ENCODE peak calls at places on chromosome 10, in four cellular contexts. S is esophagus muscularis mucosa; M is AG09319; R is CD8-positive, alpha-beta T cell. P is an unnamed sample.

GRCh38 chr10:6177880-6178281 is 24.9 kb upstream of the PFKFB3 start:
- DNase-seq in M (no peak), R (no peak), S (no peak), P (no peak)

GRCh38 chr10:34305189-34305588 is 509.9 kb downstream of the PARD3 start:
- DNase-seq in M (no peak), S (no peak), R (no peak), P (no peak)

GRCh38 chr10:70148516-70148915 is 2.0 kb upstream of the TYSND1 start:
- DNase-seq in R (no peak), S (no peak), M (no peak), P (no peak)

GRCh38 chr10:43083764-43084163 is 6.9 kb downstream of the RET start:
- DNase-seq in S (no peak), R (no peak), M (no peak), P (no peak)

GRCh38 chr10:61835069-61835908 is 66.2 kb upstream of the ARID5B start:
- DNase-seq in S (no peak), R (no peak), M (peak; percentile 46), P (peak; percentile 75)

GRCh38 chr10:100890696-100891271 is 22.0 kb upstream of the SLF2 start:
- DNase-seq in R (no peak), S (peak; percentile 66), M (peak; percentile 83), P (peak; percentile 89)

GRCh38 chr10:3886191-3886590 is 101.2 kb upstream of the KLF6 start:
- DNase-seq in R (no peak), S (no peak), M (no peak), P (no peak)

GRCh38 chr10:28677889-28678686 is 767 bp downstream of the BAMBI start:
- DNase-seq in M (no peak), R (peak; percentile 16), S (no peak), P (no peak)

GRCh38 chr10:71237843-71238623 is 25.7 kb downstream of the UNC5B start:
- DNase-seq in R (no peak), S (no peak), M (no peak), P (no peak)

GRCh38 chr10:97081621-97082235 is 104.0 kb downstream of the SLIT1 start:
- DNase-seq in S (no peak), M (peak; percentile 15), R (peak; percentile 70), P (no peak)

GRCh38 chr10:99425204-99425603 is 5.2 kb downstream of the GOT1 start:
- DNase-seq in S (no peak), M (no peak), R (no peak), P (no peak)

GRCh38 chr10:82245157-82245556 is 370.2 kb downstream of the NRG3 start:
- DNase-seq in R (no peak), M (no peak), S (no peak), P (no peak)

GRCh38 chr10:43892062-43892765 is 243.5 kb upstream of the ZNF32 start:
- DNase-seq in R (no peak), S (peak; percentile 90), M (no peak), P (no peak)

DNA sequence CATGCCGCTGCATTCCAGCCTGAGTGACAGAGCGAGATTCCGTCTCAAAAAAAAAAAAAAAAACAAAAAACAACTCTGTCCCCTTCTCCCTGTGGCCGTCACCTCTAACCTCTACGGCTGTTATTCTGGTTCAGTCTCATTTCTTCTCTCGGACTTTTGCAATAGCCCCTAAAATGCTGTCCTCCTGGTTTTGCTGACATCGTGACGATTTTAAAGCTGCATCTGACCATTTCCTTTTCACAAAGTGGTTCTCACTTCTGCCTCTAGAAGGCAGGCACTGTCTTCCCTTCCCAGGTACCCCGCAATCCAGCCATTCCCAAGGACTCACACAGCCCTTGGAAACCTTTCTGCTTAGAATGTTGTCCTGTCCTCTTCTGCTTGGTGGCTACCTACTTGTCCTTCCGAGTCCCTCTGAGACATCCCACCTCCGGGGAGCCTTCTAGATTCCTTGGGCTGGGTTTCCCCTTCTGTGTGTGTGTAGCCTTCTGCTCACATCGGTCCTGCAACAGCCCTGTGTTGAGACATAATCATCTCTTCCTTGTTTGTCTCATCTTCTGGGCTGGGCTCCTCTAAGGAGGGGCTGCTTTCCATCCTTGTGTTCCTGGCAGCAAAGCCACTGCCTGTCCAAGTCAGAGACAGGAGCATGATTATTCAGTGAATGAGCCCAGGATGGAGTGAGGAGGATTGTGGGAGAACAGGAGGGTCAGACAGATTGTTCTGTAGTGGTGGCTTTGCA is 83.1 kb downstream of the GRK5 start:
- DNase-seq in M (no peak), R (no peak), S (no peak), P (no peak)
- TF ChIP-seq CTCF in M (no peak), R (no peak), S (no peak), P (peak; percentile 36)

GRCh38 chr10:72953687-72954086 is 919 bp downstream of the PLA2G12B start:
- DNase-seq in S (no peak), R (no peak), M (no peak), P (no peak)
- TF ChIP-seq CTCF in S (no peak), R (no peak), M (no peak), P (no peak)

DNA sequence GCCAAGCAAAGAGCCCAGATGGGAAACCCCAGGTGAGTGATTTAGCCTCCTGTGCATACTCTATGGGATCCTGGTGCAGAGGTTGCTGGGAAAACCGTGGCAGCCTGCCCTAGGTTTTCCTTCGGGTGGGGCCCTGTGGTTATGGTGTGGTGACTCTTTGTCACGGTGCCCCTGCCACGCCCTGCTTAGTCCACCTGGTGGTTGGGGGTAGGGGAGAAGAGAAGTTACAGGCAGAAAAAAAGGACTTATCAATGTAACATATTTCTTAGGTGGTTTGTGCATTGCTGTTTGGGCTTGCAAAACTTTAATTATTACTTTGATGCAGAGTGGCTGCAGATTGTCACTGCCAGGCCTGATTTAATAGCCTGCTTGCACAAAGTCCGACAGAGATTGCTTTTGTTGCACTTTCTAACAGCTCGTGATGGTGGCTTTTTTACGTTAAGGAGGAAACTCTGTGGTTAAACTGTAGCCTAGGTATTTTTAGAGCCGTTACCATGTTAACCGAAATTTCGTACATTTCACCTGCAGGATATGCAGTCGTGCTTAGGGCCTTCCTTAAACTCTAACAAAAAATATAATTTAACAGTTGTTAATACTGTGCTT is 197.4 kb downstream of the RNLS start:
- DNase-seq in R (peak; percentile 57), M (no peak), S (no peak), P (peak; percentile 31)
- TF ChIP-seq CTCF in R (no peak), M (no peak), S (no peak), P (no peak)

GRCh38 chr10:75926763-75927162 is 495.3 kb downstream of the LRMDA start:
- DNase-seq in R (no peak), S (no peak), M (no peak), P (no peak)
- TF ChIP-seq CTCF in R (no peak), S (no peak), M (no peak), P (peak; percentile 96)

GRCh38 chr10:60572511-60573194 is 183.0 kb upstream of the ANK3 start:
- DNase-seq in S (no peak), M (no peak), R (no peak), P (peak; percentile 46)
- TF ChIP-seq CTCF in S (no peak), M (no peak), R (no peak), P (no peak)

DNA sequence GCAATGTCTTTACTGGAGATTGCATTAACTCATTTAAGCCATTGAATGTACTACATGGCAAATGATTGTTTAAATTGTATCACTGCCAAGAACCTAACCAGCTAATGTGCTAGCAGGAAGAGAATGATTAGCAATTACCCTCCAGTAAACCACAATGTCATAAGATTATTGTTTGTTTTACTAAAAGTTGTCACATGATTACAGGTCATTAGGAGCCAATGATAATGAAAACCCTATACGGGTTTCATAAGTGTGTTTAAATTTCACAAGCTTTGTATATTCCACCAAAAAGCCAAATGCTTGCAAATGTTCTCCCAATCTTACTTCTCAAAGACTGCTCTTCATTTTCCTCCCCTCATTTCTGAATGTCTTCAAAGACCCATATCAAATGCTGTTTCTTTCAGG is 76.5 kb upstream of the PPP1R3C start:
- DNase-seq in M (peak; percentile 39), S (no peak), R (no peak), P (peak; percentile 68)
- TF ChIP-seq CTCF in M (no peak), S (no peak), R (no peak), P (no peak)

GRCh38 chr10:48442090-48442808 is 135.8 kb downstream of the MAPK8 start:
- DNase-seq in S (peak; percentile 89), R (no peak), M (no peak), P (no peak)

GRCh38 chr10:48445932-48446331 is 139.5 kb downstream of the MAPK8 start:
- DNase-seq in R (no peak), M (no peak), S (no peak), P (no peak)

GRCh38 chr10:48444861-48445841 is 138.7 kb downstream of the MAPK8 start:
- DNase-seq in S (peak; percentile 78), M (no peak), R (no peak), P (peak; percentile 59)

GRCh38 chr10:48442809-48443177 is 136.3 kb downstream of the MAPK8 start:
- DNase-seq in M (no peak), S (no peak), R (no peak), P (no peak)

DNA sequence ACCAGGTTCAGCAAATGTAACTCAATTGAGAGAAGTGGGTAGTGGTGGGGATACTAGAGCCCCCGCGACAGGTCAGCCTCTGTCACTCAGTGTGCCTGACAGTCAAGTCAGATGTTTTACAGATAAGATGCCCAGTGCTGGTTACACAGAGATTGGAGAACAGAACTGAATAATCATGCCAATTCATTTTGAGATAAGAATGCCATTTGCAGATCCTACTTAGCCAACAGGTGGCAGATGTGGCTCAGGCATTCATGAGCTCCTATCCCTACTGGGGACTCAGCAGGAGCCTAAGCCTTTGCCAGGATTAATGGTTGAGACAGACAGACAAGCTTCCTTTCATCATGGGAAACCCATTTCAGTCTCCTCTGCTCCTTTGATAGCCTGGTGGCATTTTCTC is 137.8 kb downstream of the MAPK8 start:
- DNase-seq in S (peak; percentile 82), M (no peak), R (no peak), P (no peak)
- TF ChIP-seq CTCF in S (no peak), M (peak; percentile 10), R (no peak), P (peak; percentile 51)

DNA sequence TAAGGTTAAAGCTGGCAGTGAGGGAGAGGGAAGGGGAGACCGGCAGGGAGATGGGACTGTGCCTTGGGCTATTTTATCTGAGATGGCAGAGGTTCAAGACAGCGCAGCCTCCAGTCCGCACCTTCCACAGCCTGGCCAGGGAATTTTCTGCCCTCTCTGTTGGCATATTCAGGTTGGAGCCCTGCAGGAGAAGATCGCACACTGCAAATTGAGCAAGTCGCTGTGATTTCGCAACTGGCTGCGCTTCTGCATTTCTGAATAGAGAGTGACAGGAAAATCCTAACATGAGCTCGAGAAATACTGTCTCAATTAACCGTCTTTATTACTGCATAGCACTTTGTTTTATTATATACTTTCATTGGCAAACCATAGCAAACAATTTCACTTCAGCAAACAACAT is 238.8 kb upstream of the GPR26 start:
- DNase-seq in S (no peak), R (no peak), M (no peak), P (no peak)
- TF ChIP-seq CTCF in S (no peak), R (no peak), M (no peak), P (no peak)

DNA sequence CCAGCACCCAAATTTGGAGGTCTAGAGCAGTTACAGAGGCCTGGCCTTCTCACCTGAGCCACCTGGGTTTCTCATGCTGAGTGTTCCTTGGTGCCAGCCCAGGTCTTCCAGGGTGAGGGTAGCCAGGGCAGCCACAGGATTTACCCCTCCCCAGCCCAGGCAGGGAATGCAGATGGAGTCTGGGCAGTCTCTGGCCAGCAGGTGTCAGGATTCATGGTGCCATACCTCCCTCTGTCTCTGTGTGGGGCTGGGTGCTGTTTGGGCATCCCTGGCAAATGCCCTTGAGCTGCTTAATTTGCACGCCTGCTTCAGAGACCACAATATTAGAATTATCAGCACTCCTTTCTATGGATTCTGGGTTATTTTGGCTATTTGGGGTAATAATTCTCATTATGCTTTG is 246.7 kb downstream of the GFRA1 start:
- DNase-seq in M (no peak), S (peak; percentile 50), R (no peak), P (no peak)
- TF ChIP-seq CTCF in M (no peak), S (no peak), R (no peak), P (peak; percentile 47)

P was measured in retinal pigment epithelial cell.